ENCODE peak calls at places on chromosomes 2 and 18, in eight cellular contexts. Q is HCT116, C is left ventricle myocardium inferior, Y is OCI-LY7, F is body of pancreas, J is cardiac muscle cell, W is A549, D is NT2/D1. P is an unnamed sample. For H3K9me3, the result is how much of the 10 kb centered on the place peaks cover.

GRCh38 chr2:96175951-96176350 is 30.7 kb upstream of the DUSP2 start:
- DNase-seq in Q (no peak), C (no peak), Y (no peak), F (no peak), J (peak), W (no peak), D (no peak), P (no peak)

GRCh38 chr2:20074001-20074648 is 22.7 kb upstream of the LAPTM4A start:
- DNase-seq in Q (no peak), C (no peak), Y (no peak), F (peak), J (peak), W (no peak), D (no peak), P (no peak)

GRCh38 chr2:62527478-62528210 is 21.6 kb upstream of the TMEM17 start:
- DNase-seq in Q (no peak), C (no peak), Y (no peak), F (no peak), J (no peak), W (no peak), D (no peak), P (no peak)

GRCh38 chr2:225270861-225271260 is 128.6 kb upstream of the NYAP2 start:
- DNase-seq in Q (peak), C (no peak), Y (peak), F (no peak), J (peak), W (peak), D (peak), P (no peak)

GRCh38 chr2:170092475-170092874 is 85.5 kb upstream of the MYO3B start:
- DNase-seq in Q (no peak), C (no peak), Y (no peak), F (no peak), J (no peak), W (no peak), D (no peak), P (no peak)

GRCh38 chr18:35582899-35583558 is 1.5 kb downstream of the GALNT1 start:
- DNase-seq in Q (no peak), C (no peak), Y (peak), F (no peak), J (peak), W (no peak), D (no peak), P (no peak)

GRCh38 chr2:203732072-203732952 is 25.9 kb downstream of the CD28 start:
- DNase-seq in Q (no peak), C (no peak), Y (no peak), F (no peak), J (no peak), W (no peak), D (no peak), P (no peak)

GRCh38 chr2:70002241-70002896 is 40.9 kb upstream of the ASPRV1 start:
- DNase-seq in Q (no peak), C (no peak), Y (peak), F (no peak), J (no peak), W (no peak), D (no peak), P (no peak)

GRCh38 chr18:61770279-61770678 is 122.5 kb downstream of the RNF152 start:
- DNase-seq in Q (no peak), C (no peak), Y (no peak), F (no peak), J (peak), W (no peak), D (no peak), P (no peak)

GRCh38 chr18:61771861-61772260 is 120.9 kb downstream of the RNF152 start:
- DNase-seq in Q (no peak), C (no peak), Y (no peak), F (no peak), J (no peak), W (no peak), D (no peak), P (no peak)

GRCh38 chr18:61772293-61772848 is 120.4 kb downstream of the RNF152 start:
- DNase-seq in Q (no peak), C (no peak), Y (no peak), F (no peak), J (no peak), W (no peak), D (no peak), P (no peak)

GRCh38 chr18:61774846-61775245 is 118.0 kb downstream of the RNF152 start:
- DNase-seq in Q (no peak), C (no peak), Y (no peak), F (no peak), J (no peak), W (no peak), D (no peak), P (no peak)
- H3K9me3 ChIP-seq in Q (under half), C (under half), Y (under half), F (under half), J (under half), W (under half), D (under half), P (under half)

GRCh38 chr2:85937069-85937439 is 48.3 kb upstream of the ST3GAL5 start:
- DNase-seq in Q (no peak), C (no peak), Y (no peak), F (no peak), J (no peak), W (no peak), D (no peak), P (no peak)
- H3K9me3 ChIP-seq in Q (under half), C (under half), Y (under half), F (under half), J (under half), W (under half), D (under half), P (under half)

GRCh38 chr2:241540391-241540765 is 18.2 kb upstream of the BOK start:
- DNase-seq in Q (no peak), C (no peak), Y (no peak), F (peak), J (no peak), W (no peak), D (no peak), P (no peak)
- H3K9me3 ChIP-seq in Q (under half), C (under half), Y (under half), F (under half), J (under half), W (under half), D (under half), P (under half)

GRCh38 chr2:175064797-175065196 is 59.6 kb upstream of the CHN1 start:
- DNase-seq in Q (no peak), C (no peak), Y (no peak), F (no peak), J (no peak), W (no peak), D (no peak), P (no peak)

GRCh38 chr2:175062787-175063585 is 57.8 kb upstream of the CHN1 start:
- DNase-seq in Q (no peak), C (no peak), Y (peak), F (no peak), J (no peak), W (peak), D (no peak), P (no peak)

GRCh38 chr2:175066411-175066810 is 61.2 kb upstream of the CHN1 start:
- DNase-seq in Q (no peak), C (no peak), Y (no peak), F (no peak), J (no peak), W (no peak), D (no peak), P (no peak)

GRCh38 chr2:175068534-175068933 is 63.4 kb upstream of the CHN1 start:
- DNase-seq in Q (no peak), C (no peak), Y (no peak), F (no peak), J (no peak), W (no peak), D (no peak), P (no peak)

DNA sequence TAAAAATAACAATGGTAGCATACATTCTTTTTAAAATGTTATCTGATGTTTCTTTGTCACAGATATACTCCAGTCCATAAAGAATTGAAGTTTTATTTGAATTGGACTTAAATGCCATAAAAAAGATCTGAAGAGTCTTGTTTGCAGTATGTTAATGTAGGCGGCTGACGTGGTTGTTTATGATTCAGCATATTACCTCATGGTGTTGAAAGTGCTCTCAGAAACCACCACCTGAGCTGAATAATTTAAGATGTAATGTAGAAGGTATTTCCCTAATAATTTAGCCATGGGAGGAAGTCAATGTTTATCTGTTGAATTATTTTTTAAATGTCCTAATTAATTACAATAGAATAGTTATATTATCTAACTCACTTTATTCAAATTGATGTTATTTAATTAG is 58.6 kb upstream of the CHN1 start:
- DNase-seq in Q (no peak), C (no peak), Y (no peak), F (no peak), J (no peak), W (no peak), D (no peak), P (no peak)
- H3K9me3 ChIP-seq in Q (under half), C (under half), Y (under half), F (under half), J (under half), W (under half), D (under half), P (under half)

GRCh38 chr2:112850588-112850987 is 14.0 kb upstream of the IL1B start:
- DNase-seq in Q (no peak), C (no peak), Y (no peak), F (no peak), J (no peak), W (no peak), D (peak), P (no peak)

GRCh38 chr2:112848833-112849232 is 12.3 kb upstream of the IL1B start:
- DNase-seq in Q (no peak), C (no peak), Y (no peak), F (no peak), J (no peak), W (no peak), D (no peak), P (no peak)

GRCh38 chr2:112843836-112844235 is 7.3 kb upstream of the IL1B start:
- DNase-seq in Q (no peak), C (no peak), Y (no peak), F (no peak), J (no peak), W (no peak), D (no peak), P (no peak)

GRCh38 chr2:112843288-112843687 is 6.7 kb upstream of the IL1B start:
- DNase-seq in Q (no peak), C (no peak), Y (no peak), F (no peak), J (no peak), W (no peak), D (no peak), P (no peak)

DNA sequence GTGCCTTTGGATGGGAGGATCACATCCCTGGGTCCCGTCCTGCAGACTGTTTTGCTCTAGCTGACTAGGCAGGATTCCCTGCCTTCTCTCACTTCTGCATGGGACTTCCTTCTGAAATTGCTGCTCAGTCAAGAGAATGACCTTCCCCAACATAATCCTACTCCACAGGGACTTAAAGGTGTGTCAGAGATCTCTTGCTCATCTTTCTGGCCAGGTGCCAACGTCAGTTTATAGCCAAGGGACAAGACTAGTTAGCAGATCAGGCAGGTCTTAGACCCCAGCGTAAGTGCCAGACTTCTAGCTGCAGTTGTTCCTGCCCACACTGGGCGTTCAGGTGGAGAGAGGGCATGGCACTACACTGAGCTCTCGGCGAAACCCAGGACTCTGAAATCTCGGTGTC is 9.5 kb upstream of the IL1B start:
- DNase-seq in Q (no peak), C (no peak), Y (no peak), F (no peak), J (no peak), W (no peak), D (no peak), P (no peak)
- H3K9me3 ChIP-seq in Q (under half), C (under half), Y (under half), F (under half), J (under half), W (under half), D (under half), P (under half)

DNA sequence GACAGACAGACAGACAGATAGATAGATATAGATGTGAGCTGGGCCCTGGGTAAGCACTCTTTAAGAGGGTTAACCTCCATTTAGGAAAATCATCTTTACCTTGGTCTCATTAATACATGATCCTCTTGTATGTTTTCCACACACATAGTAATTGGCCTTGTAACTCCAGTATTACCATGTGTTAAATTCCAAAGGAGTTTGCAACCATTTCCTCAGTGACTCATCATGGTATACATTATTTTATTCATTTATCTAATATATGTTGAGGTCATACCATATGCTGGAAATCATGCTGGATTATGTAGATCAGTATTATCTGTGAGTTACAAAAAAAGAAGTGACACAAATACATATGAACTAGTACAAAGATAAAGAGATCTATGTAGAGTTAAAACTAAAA is 504.3 kb downstream of the DCC start:
- DNase-seq in Q (no peak), C (no peak), Y (no peak), F (no peak), J (no peak), W (no peak), D (no peak), P (no peak)
- H3K9me3 ChIP-seq in Q (under half), C (under half), Y (under half), F (under half), J (under half), W (under half), D (under half), P (under half)

GRCh38 chr18:4060427-4061281 is 394.5 kb downstream of the DLGAP1 start:
- DNase-seq in Q (no peak), C (no peak), Y (peak), F (no peak), J (no peak), W (no peak), D (no peak), P (no peak)

GRCh38 chr18:4063545-4063944 is 391.6 kb downstream of the DLGAP1 start:
- DNase-seq in Q (no peak), C (no peak), Y (no peak), F (no peak), J (no peak), W (no peak), D (no peak), P (no peak)

DNA sequence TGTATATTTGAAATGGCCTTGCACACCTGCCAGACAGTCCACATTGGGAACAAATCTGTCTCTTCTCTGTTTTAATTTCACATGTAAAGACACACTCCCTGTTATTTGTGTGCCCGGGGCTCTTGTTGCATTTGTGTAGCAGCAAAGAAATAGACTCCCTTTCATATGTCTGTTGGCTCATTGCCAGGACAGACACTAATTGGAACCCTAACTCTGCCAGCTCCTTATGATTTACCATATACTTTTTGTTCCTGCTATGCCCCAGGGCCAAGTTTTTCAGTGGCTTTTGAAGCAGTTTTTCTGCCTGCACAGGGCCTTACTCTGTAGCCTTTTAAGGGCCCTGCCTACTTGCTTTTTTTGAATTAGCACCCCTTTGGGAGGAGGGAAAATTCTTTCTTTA is 396.9 kb downstream of the DLGAP1 start:
- DNase-seq in Q (no peak), C (no peak), Y (no peak), F (no peak), J (no peak), W (no peak), D (no peak), P (no peak)
- H3K9me3 ChIP-seq in Q (under half), C (under half), Y (under half), F (under half), J (under half), W (under half), D (under half), P (under half)